ENCODE peak calls at places on chromosomes 6 and 20, in eight cellular contexts. F, E, D, V, U, N, P and T are unnamed samples.

GRCh38 chr6:7143161-7143974 is 35.6 kb downstream of the RREB1 start:
- DNase-seq in F (no peak), D (no peak), N (no peak), P (no peak), E (no peak), V (no peak), U (no peak), T (no peak)

GRCh38 chr20:1824834-1825233 is 70.4 kb upstream of the SIRPA start:
- DNase-seq in P (no peak), N (no peak), U (no peak), E (no peak), D (peak; percentile 87), V (no peak), F (no peak), T (no peak)

GRCh38 chr20:58701431-58702160 is 9.0 kb downstream of the NPEPL1 start:
- DNase-seq in V (no peak), D (no peak), U (no peak), N (no peak), P (peak; percentile 58), F (no peak), E (no peak), T (peak; percentile 17)

GRCh38 chr6:19837511-19838441 is 606 bp downstream of the ID4 start:
- DNase-seq in N (peak; percentile 30), F (no peak), P (no peak), E (no peak), V (peak; percentile 38), D (peak; percentile 6), U (peak; percentile 39), T (no peak)

GRCh38 chr6:10347561-10348327 is 67.1 kb downstream of the TFAP2A start:
- DNase-seq in E (no peak), F (peak; percentile 8), V (peak; percentile 24), N (no peak), U (no peak), D (no peak), P (no peak), T (no peak)

GRCh38 chr20:61937146-61937962 is 128.3 kb downstream of the TAF4 start:
- DNase-seq in P (peak; percentile 42), E (no peak), D (no peak), F (no peak), N (no peak), U (no peak), V (no peak), T (no peak)

GRCh38 chr6:164243949-164244348 is 829.4 kb downstream of the QKI start:
- DNase-seq in E (no peak), N (no peak), V (no peak), D (no peak), F (no peak), U (no peak), P (no peak), T (no peak)

GRCh38 chr20:2299301-2299700 is 3.5 kb downstream of the TGM3 start:
- DNase-seq in F (no peak), E (no peak), V (no peak), D (no peak), P (peak; percentile 92), U (peak; percentile 37), N (no peak), T (peak; percentile 40)

GRCh38 chr6:25053875-25054371 is 118.2 kb upstream of the RIPOR2 start:
- DNase-seq in P (no peak), E (no peak), F (no peak), U (no peak), N (peak; percentile 69), D (peak; percentile 27), V (peak; percentile 88), T (no peak)

GRCh38 chr20:4151991-4152695 is 136.8 kb upstream of the RNF24 start:
- DNase-seq in V (peak; percentile 78), E (no peak), N (no peak), U (no peak), D (no peak), P (peak; percentile 67), F (no peak), T (no peak)

GRCh38 chr6:139943391-139943790 is 568.9 kb upstream of the CITED2 start:
- DNase-seq in P (no peak), N (no peak), V (peak; percentile 89), U (no peak), D (peak; percentile 93), E (no peak), F (no peak), T (no peak)

GRCh38 chr20:58150772-58151171 is 77.7 kb downstream of the ANKRD60 start:
- DNase-seq in U (no peak), D (no peak), F (no peak), V (no peak), P (no peak), E (no peak), N (no peak), T (no peak)

GRCh38 chr20:1405801-1406200 is 12.9 kb upstream of the FKBP1A start:
- DNase-seq in E (no peak), D (no peak), P (no peak), F (no peak), N (no peak), V (no peak), U (no peak), T (no peak)

GRCh38 chr20:56043227-56043626 is 37.9 kb upstream of the CBLN4 start:
- DNase-seq in E (no peak), F (no peak), P (no peak), D (no peak), N (no peak), U (no peak), V (no peak), T (no peak)

GRCh38 chr6:11434565-11435326 is 102.8 kb upstream of the TMEM170B start:
- DNase-seq in V (peak; percentile 94), E (no peak), U (peak; percentile 42), F (no peak), P (no peak), N (peak; percentile 60), D (no peak), T (peak; percentile 27)

GRCh38 chr6:37242042-37242428 is 15.5 kb upstream of the TBC1D22B start:
- DNase-seq in V (no peak), U (no peak), P (no peak), E (no peak), N (no peak), D (no peak), F (no peak), T (no peak)

GRCh38 chr6:16759646-16760535 is 1.4 kb downstream of the ATXN1 start:
- DNase-seq in U (peak; percentile 91), F (no peak), P (peak; percentile 97), N (peak; percentile 94), V (peak; percentile 84), D (peak; percentile 88), E (peak; percentile 47), T (peak; percentile 92)
- TF ChIP-seq POLR2A in U (no peak), F (no peak), P (no peak), N (peak; percentile 75), V (peak; percentile 87), D (no peak), E (peak; percentile 59), T (peak; percentile 92)

GRCh38 chr20:41172296-41173140 is 35.2 kb downstream of the PLCG1 start:
- DNase-seq in V (no peak), E (no peak), U (peak; percentile 25), P (peak; percentile 69), N (peak; percentile 50), F (no peak), D (no peak), T (peak; percentile 18)
- TF ChIP-seq POLR2A in V (no peak), E (no peak), U (no peak), P (no peak), N (no peak), F (no peak), D (no peak), T (no peak)

DNA sequence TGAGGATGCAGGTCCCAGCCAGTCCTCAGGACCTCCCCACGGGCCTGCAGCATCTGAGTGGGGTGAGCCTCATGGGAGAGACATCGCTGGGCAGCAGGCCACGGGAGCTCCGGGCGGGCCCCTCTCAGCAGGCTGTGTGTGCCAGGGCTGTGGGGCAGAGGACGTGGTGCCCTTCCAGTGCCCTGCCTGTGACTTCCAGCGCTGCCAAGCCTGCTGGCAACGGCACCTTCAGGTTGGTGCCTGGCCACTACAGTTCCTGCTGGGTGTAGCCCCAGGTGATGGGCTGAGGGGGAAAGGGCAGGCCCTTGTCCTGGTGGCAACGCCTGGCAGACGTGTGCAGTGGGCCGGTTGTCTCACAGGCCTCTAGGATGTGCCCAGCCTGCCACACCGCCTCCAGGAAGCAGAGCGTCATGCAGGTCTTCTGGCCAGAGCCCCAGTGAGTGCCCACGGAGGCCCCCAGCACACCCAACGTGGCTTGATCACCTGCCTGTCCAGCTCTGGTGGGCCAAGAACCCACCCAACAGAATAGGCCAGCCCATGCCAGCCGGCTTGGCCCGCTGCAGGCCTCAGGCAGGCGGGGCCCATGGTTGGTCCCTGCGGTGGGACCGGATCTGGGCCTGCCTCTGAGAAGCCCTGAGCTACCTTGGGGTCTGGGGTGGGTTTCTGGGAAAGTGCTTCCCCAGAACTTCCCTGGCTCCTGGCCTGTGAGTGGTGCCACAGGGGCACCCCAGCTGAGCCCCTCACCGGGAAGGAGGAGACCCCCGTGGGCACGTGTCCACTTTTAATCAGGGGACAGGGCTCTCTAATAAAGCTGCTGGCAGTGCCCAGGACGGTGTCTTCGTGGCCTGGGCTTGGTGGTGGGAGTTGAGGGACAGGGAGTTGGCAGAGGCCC is 787 bp upstream of the TNFRSF6B start:
- DNase-seq in V (no peak), D (no peak), E (peak; percentile 22), F (no peak), P (no peak), U (peak; percentile 46), N (peak; percentile 16), T (peak; percentile 18)
- TF ChIP-seq POLR2A in V (no peak), D (peak; percentile 2), E (no peak), F (no peak), P (no peak), U (no peak), N (no peak), T (no peak)

GRCh38 chr20:63536997-63537524 is at the start of gene PTK6:
- DNase-seq in E (no peak), D (no peak), U (peak; percentile 84), V (no peak), P (peak; percentile 90), F (no peak), N (no peak), T (peak; percentile 52)

GRCh38 chr20:63538204-63539091 is 1.3 kb upstream of the PTK6 start:
- DNase-seq in N (no peak), F (no peak), E (no peak), V (peak; percentile 22), P (no peak), D (no peak), U (peak; percentile 96), T (no peak)

GRCh38 chr20:63536241-63536977 is 767 bp downstream of the PTK6 start:
- DNase-seq in P (peak; percentile 85), U (peak; percentile 71), V (peak; percentile 29), E (no peak), N (no peak), D (no peak), F (no peak), T (no peak)

GRCh38 chr20:63539092-63539430 is 1.9 kb upstream of the PTK6 start:
- DNase-seq in P (no peak), D (no peak), E (no peak), F (no peak), U (no peak), V (no peak), N (no peak), T (no peak)

DNA sequence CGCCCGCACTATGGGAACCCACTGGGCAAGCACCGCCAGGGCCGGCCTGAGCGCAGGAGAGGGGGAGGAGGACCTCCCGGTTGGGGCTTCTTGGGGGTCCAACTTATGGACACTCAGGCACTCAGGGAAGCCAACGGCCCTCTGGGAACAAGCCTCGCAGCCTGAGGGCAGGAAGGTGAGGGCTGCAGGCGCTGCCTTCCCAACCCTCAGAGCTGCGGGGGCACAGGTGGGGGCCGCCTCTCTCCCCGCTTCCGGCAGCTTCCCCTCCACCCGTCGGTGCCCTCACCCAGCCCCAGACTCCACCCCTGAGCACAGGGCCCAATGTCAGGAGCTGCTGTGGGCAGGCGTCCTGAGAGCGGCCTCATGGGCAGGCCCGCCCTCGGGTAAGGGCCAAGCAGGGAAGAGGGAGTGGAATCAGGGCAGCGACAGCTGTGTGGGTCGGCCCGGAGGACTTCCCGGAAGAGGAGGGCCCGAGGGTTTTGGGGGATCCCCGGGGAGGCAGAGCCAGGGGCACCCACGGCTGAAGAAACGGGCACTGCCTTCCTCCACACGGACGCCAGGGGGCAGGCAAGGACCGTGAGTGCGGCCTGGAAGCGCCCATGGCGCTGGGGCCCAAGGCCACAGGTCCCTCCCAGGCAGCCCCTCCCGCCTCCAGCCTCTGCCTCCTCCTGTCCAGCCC is 488 bp upstream of the PTK6 start:
- DNase-seq in D (peak; percentile 90), U (peak; percentile 96), N (peak; percentile 64), F (peak; percentile 93), V (peak; percentile 86), P (peak; percentile 98), E (peak; percentile 100), T (peak; percentile 90)
- TF ChIP-seq POLR2A in D (peak; percentile 41), U (no peak), N (no peak), F (no peak), V (peak; percentile 62), P (peak; percentile 44), E (peak; percentile 63), T (no peak)